ENCODE peak calls at places on chromosomes 13 and 19, in six cellular contexts. V, X, Q, S, J and N are unnamed samples.

GRCh38 chr13:98261165-98261672 is 84.2 kb upstream of the RNF113B start:
- DNase-seq in V (no peak), X (no peak), Q (no peak), S (no peak), J (no peak), N (no peak)

GRCh38 chr19:13764821-13765394 is 586 bp downstream of the MRI1 start:
- DNase-seq in V (no peak), X (no peak), Q (no peak), S (no peak), J (peak), N (no peak)

GRCh38 chr13:113216165-113217056 is 7.0 kb downstream of the CUL4A start:
- DNase-seq in V (peak), X (no peak), Q (no peak), S (peak), J (peak), N (no peak)

GRCh38 chr19:47613165-47614146 is 4.5 kb downstream of the BICRA start:
- DNase-seq in V (peak), X (no peak), Q (no peak), S (no peak), J (peak), N (no peak)

GRCh38 chr13:38044067-38044466 is 174.5 kb upstream of the TRPC4 start:
- DNase-seq in V (no peak), X (no peak), Q (no peak), S (no peak), J (no peak), N (no peak)

GRCh38 chr13:28423010-28423409 is 71.9 kb downstream of the FLT1 start:
- DNase-seq in V (no peak), X (no peak), Q (peak), S (no peak), J (no peak), N (no peak)

GRCh38 chr13:25286308-25286968 is 850 bp downstream of the MTMR6 start:
- DNase-seq in V (peak), X (no peak), Q (no peak), S (no peak), J (peak), N (no peak)

GRCh38 chr13:33743438-33744368 is 74.2 kb upstream of the RFC3 start:
- DNase-seq in V (peak), X (no peak), Q (no peak), S (no peak), J (peak), N (no peak)

GRCh38 chr19:5487222-5487621 is 32.0 kb downstream of the ZNRF4 start:
- DNase-seq in V (no peak), X (no peak), Q (no peak), S (no peak), J (no peak), N (no peak)

GRCh38 chr19:8567522-8568172 is 9.6 kb downstream of the MYO1F start:
- DNase-seq in V (no peak), X (no peak), Q (no peak), S (no peak), J (no peak), N (peak)

GRCh38 chr19:29596885-29597525 is 9.1 kb upstream of the POP4 start:
- DNase-seq in V (peak), X (no peak), Q (no peak), S (no peak), J (peak), N (peak)

GRCh38 chr19:7355151-7355845 is 6.6 kb downstream of the ARHGEF18 start:
- DNase-seq in V (peak), X (no peak), Q (no peak), S (no peak), J (peak), N (no peak)

GRCh38 chr19:44587863-44588752 is 25.3 kb upstream of the IGSF23 start:
- DNase-seq in V (peak), X (no peak), Q (no peak), S (peak), J (peak), N (no peak)

GRCh38 chr13:36413161-36413560 is 19.1 kb upstream of the CCNA1 start:
- DNase-seq in V (no peak), X (no peak), Q (no peak), S (no peak), J (no peak), N (no peak)

GRCh38 chr13:112333756-112334543 is 42.2 kb upstream of the SPACA7 start:
- DNase-seq in V (no peak), X (no peak), Q (no peak), S (peak), J (no peak), N (no peak)

GRCh38 chr19:47618771-47619170 is 9.8 kb downstream of the BICRA start:
- DNase-seq in V (peak), X (no peak), Q (no peak), S (no peak), J (peak), N (no peak)

GRCh38 chr13:89199138-89199537 is 1528.0 kb downstream of the SLITRK5 start:
- DNase-seq in V (no peak), X (no peak), Q (no peak), S (no peak), J (no peak), N (no peak)

GRCh38 chr13:28171266-28171665 is 32.9 kb downstream of the PAN3 start:
- DNase-seq in V (no peak), X (no peak), Q (no peak), S (no peak), J (no peak), N (no peak)

GRCh38 chr13:98978280-98978679 is 416 bp upstream of the DOCK9 start:
- DNase-seq in V (peak), X (no peak), Q (no peak), S (no peak), J (peak), N (no peak)